ENCODE peak calls at places on chromosomes 2 and 18, in eight cellular contexts. M is epithelial cell of prostate, Y is NCI-H1417, W is GM13977, O is Daoy, X is hypothalamus, V is GM20000, Q is GM23338. N is an unnamed sample.

GRCh38 chr2:108809936-108810335 is 23.4 kb downstream of the CCDC138 start:
- DNase-seq in X (no peak), W (no peak), Y (no peak), V (no peak), M (no peak), O (no peak), Q (no peak), N (no peak)

GRCh38 chr18:45517181-45517741 is 98.0 kb upstream of the SLC14A2 start:
- DNase-seq in V (no peak), X (no peak), M (no peak), Q (no peak), W (no peak), Y (peak), O (peak), N (no peak)

GRCh38 chr2:156892449-156893335 is 364.8 kb upstream of the GALNT5 start:
- DNase-seq in Y (peak), M (peak), X (no peak), O (no peak), Q (peak), V (peak), W (no peak), N (no peak)

GRCh38 chr18:73742959-73743358 is 404.7 kb downstream of the FBXO15 start:
- DNase-seq in V (no peak), M (no peak), X (no peak), Q (no peak), W (no peak), O (no peak), Y (no peak), N (no peak)

GRCh38 chr18:5975111-5975622 is 79.8 kb upstream of the TMEM200C start:
- DNase-seq in O (peak), X (no peak), W (peak), M (no peak), Q (no peak), Y (no peak), V (peak), N (no peak)

GRCh38 chr18:10455726-10456453 is 1.5 kb downstream of the APCDD1 start:
- DNase-seq in O (no peak), X (no peak), M (no peak), W (no peak), Y (peak), V (no peak), Q (peak), N (no peak)

GRCh38 chr2:68721482-68722071 is 13.0 kb upstream of the ARHGAP25 start:
- DNase-seq in Y (peak), M (no peak), W (no peak), Q (no peak), X (no peak), V (no peak), O (peak), N (no peak)

GRCh38 chr2:46643493-46643892 is 164.1 kb downstream of the TMEM247 start:
- DNase-seq in V (peak), Y (no peak), Q (no peak), W (no peak), X (no peak), M (no peak), O (no peak), N (no peak)

GRCh38 chr2:126652323-126652891 is 3.6 kb upstream of the GYPC start:
- DNase-seq in Q (no peak), M (no peak), V (no peak), O (no peak), X (no peak), Y (no peak), W (peak), N (no peak)

GRCh38 chr2:168816369-168816768 is 13.9 kb downstream of the NOSTRIN start:
- DNase-seq in M (peak), Q (no peak), W (no peak), V (no peak), Y (no peak), O (peak), X (no peak), N (no peak)

GRCh38 chr2:226618875-226619605 is 180.6 kb downstream of the IRS1 start:
- DNase-seq in Y (peak), Q (no peak), W (no peak), X (no peak), M (no peak), O (peak), V (no peak), N (no peak)

GRCh38 chr18:8703181-8703638 is 2.1 kb upstream of the MTCL1 start:
- DNase-seq in M (no peak), V (no peak), Y (no peak), W (no peak), Q (peak), O (no peak), X (no peak), N (no peak)

GRCh38 chr2:237726401-237726830 is 72.2 kb upstream of the RBM44 start:
- DNase-seq in X (no peak), Q (no peak), M (no peak), V (no peak), Y (peak), W (no peak), O (no peak), N (no peak)

GRCh38 chr2:187422277-187422676 is 25.8 kb downstream of the CALCRL start:
- DNase-seq in W (no peak), X (no peak), M (no peak), V (no peak), O (no peak), Y (peak), Q (no peak), N (no peak)

GRCh38 chr18:28804512-28805214 is 627.7 kb upstream of the CDH2 start:
- DNase-seq in X (no peak), W (no peak), Q (no peak), M (no peak), O (no peak), V (no peak), Y (no peak), N (no peak)

GRCh38 chr2:113899166-113899565 is 9.3 kb downstream of the ACTR3 start:
- DNase-seq in Q (no peak), W (no peak), O (no peak), X (no peak), M (no peak), Y (peak), V (no peak), N (no peak)

GRCh38 chr18:10928971-10929373 is 220.4 kb downstream of the PIEZO2 start:
- DNase-seq in O (peak), W (peak), M (no peak), Y (peak), V (peak), X (no peak), Q (no peak), N (no peak)

GRCh38 chr2:78861546-78861945 is 164.0 kb upstream of the REG3G start:
- DNase-seq in X (no peak), O (peak), M (no peak), V (peak), Y (peak), W (peak), Q (peak), N (no peak)

GRCh38 chr2:174615951-174616436 is 18.4 kb upstream of the WIPF1 start:
- DNase-seq in M (peak), X (no peak), Q (no peak), W (no peak), V (no peak), Y (no peak), O (peak), N (no peak)

GRCh38 chr18:3124822-3125221 is 94.9 kb downstream of the MYOM1 start:
- DNase-seq in X (no peak), M (no peak), V (no peak), Q (no peak), W (no peak), O (no peak), Y (no peak), N (no peak)

GRCh38 chr2:240277073-240277806 is 136.8 kb upstream of the OTOS start:
- DNase-seq in Q (no peak), O (no peak), V (no peak), W (no peak), X (no peak), M (peak), Y (no peak), N (no peak)

GRCh38 chr2:46275995-46276394 is 21.2 kb upstream of the EPAS1 start:
- DNase-seq in V (no peak), Q (peak), X (no peak), O (no peak), Y (no peak), M (no peak), W (no peak), N (peak)

GRCh38 chr18:56807883-56808282 is 156.7 kb downstream of the WDR7 start:
- DNase-seq in M (no peak), V (no peak), Q (no peak), O (no peak), W (no peak), X (no peak), Y (peak), N (no peak)

GRCh38 chr2:238853724-238854123 is 5.8 kb downstream of the TWIST2 start:
- DNase-seq in Y (no peak), V (no peak), X (no peak), W (no peak), O (no peak), Q (no peak), M (no peak), N (no peak)

GRCh38 chr2:45273412-45274189 is 264.3 kb upstream of the SIX2 start:
- DNase-seq in O (no peak), M (no peak), V (no peak), Y (peak), Q (no peak), X (no peak), W (no peak), N (no peak)

GRCh38 chr2:46493241-46493970 is 14.0 kb downstream of the TMEM247 start:
- DNase-seq in Q (no peak), Y (no peak), O (no peak), X (no peak), V (peak), W (peak), M (no peak), N (no peak)

GRCh38 chr2:27170569-27171337 is 21.9 kb downstream of the TCF23 start:
- DNase-seq in W (no peak), Q (no peak), V (no peak), M (no peak), O (no peak), X (no peak), Y (no peak), N (no peak)

GRCh38 chr2:122019729-122020128 is 264.3 kb downstream of the TSN start:
- DNase-seq in Y (no peak), O (no peak), M (no peak), Q (no peak), X (peak), W (no peak), V (no peak), N (no peak)

GRCh38 chr2:239346676-239347075 is 54.1 kb downstream of the HDAC4 start:
- DNase-seq in X (no peak), V (no peak), Y (no peak), Q (no peak), M (no peak), O (no peak), W (no peak), N (no peak)

GRCh38 chr2:153354406-153354805 is 124.2 kb downstream of the RPRM start:
- DNase-seq in W (no peak), X (no peak), M (peak), O (no peak), Y (no peak), V (no peak), Q (no peak), N (no peak)

GRCh38 chr18:8367217-8367988 is 241.8 kb upstream of the RAB12 start:
- DNase-seq in V (peak), Y (peak), O (peak), Q (peak), W (peak), X (peak), M (no peak), N (peak)

GRCh38 chr2:29599946-29600345 is 321.4 kb downstream of the ALK start:
- DNase-seq in M (no peak), V (no peak), Y (no peak), Q (no peak), X (no peak), O (no peak), W (no peak), N (no peak)

GRCh38 chr2:180519276-180519675 is 461.1 kb upstream of the UBE2E3 start:
- DNase-seq in M (peak), Q (no peak), X (no peak), Y (no peak), V (no peak), O (peak), W (no peak), N (no peak)